ENCODE peak calls at places on chromosomes 5 and 9, in ten cellular contexts. Z, M, S, H, K, N, X, Y, Q and D are unnamed samples.
A peak's percentile ranks its signal among the peaks of the same experiment; 100 is the strongest.

GRCh38 chr5:180423598-180423997 is 70.5 kb upstream of the GFPT2 start:
- DNase-seq in Q (no peak), K (no peak), M (no peak), S (no peak), Y (no peak), Z (no peak), X (no peak), H (no peak), N (no peak), D (no peak)

GRCh38 chr5:15611008-15611407 is 111.0 kb downstream of the FBXL7 start:
- DNase-seq in M (no peak), Z (no peak), Q (no peak), S (no peak), Y (no peak), X (no peak), N (no peak), H (no peak), K (no peak), D (no peak)

GRCh38 chr9:17330097-17330496 is 195.3 kb downstream of the CNTLN start:
- DNase-seq in H (no peak), M (no peak), Q (no peak), N (no peak), Z (no peak), K (no peak), X (no peak), Y (no peak), S (no peak), D (no peak)

GRCh38 chr5:181235323-181235688 is 8.4 kb downstream of the RACK1 start:
- DNase-seq in Y (no peak), K (no peak), N (no peak), H (no peak), M (no peak), Q (no peak), X (no peak), S (no peak), Z (no peak), D (no peak)

GRCh38 chr9:135602789-135603481 is 36.4 kb downstream of the GLT6D1 start:
- DNase-seq in Y (peak; percentile 45), X (peak; percentile 39), H (no peak), N (peak; percentile 55), S (peak; percentile 40), Z (peak; percentile 73), K (peak; percentile 32), M (peak; percentile 67), Q (no peak), D (peak; percentile 78)

GRCh38 chr9:137486141-137486490 is 27.0 kb upstream of the NSMF start:
- DNase-seq in X (no peak), Z (no peak), H (no peak), Y (no peak), S (no peak), M (no peak), Q (no peak), N (no peak), K (no peak), D (no peak)

GRCh38 chr5:177612215-177612673 is 12.3 kb downstream of the B4GALT7 start:
- DNase-seq in N (peak; percentile 69), H (no peak), M (no peak), X (no peak), Y (no peak), Z (no peak), K (no peak), S (no peak), Q (no peak), D (no peak)

GRCh38 chr5:163309850-163310365 is 127.5 kb upstream of the CCNG1 start:
- DNase-seq in Q (no peak), X (no peak), Z (no peak), H (no peak), K (no peak), S (no peak), N (no peak), Y (no peak), M (no peak), D (no peak)

GRCh38 chr9:127182901-127183746 is 60.7 kb upstream of the ANGPTL2 start:
- DNase-seq in N (peak; percentile 71), H (no peak), Q (no peak), S (no peak), Z (no peak), X (no peak), K (no peak), M (peak; percentile 32), Y (peak; percentile 75), D (no peak)

GRCh38 chr5:65828507-65828906 is 97.9 kb upstream of the ERBIN start:
- DNase-seq in K (no peak), Y (peak; percentile 22), S (no peak), N (no peak), Z (no peak), X (no peak), Q (no peak), H (no peak), M (no peak), D (no peak)

GRCh38 chr5:60287174-60287771 is 393.7 kb upstream of the PDE4D start:
- DNase-seq in M (peak; percentile 56), Y (peak; percentile 85), Z (peak; percentile 17), Q (no peak), S (no peak), K (no peak), H (no peak), N (no peak), X (peak; percentile 18), D (no peak)
- TF ChIP-seq CTCF in M (peak; percentile 48), Y (peak; percentile 94), Z (peak; percentile 47), Q (peak; percentile 55), S (no peak), K (peak; percentile 92), H (peak; percentile 29), N (no peak), X (peak; percentile 60), D (peak; percentile 43)

GRCh38 chr5:80712914-80713313 is 58.1 kb upstream of the DHFR start:
- DNase-seq in H (no peak), K (no peak), Y (no peak), Q (no peak), Z (no peak), N (no peak), M (no peak), S (no peak), X (no peak), D (no peak)

GRCh38 chr5:80711216-80711615 is 56.4 kb upstream of the DHFR start:
- DNase-seq in K (no peak), S (no peak), Z (no peak), X (no peak), Q (no peak), H (no peak), Y (no peak), N (no peak), M (no peak), D (no peak)

GRCh38 chr5:80714570-80715298 is 60.0 kb upstream of the DHFR start:
- DNase-seq in N (no peak), K (no peak), Q (no peak), H (no peak), S (no peak), M (no peak), Z (no peak), Y (no peak), X (no peak), D (no peak)

GRCh38 chr5:80713640-80714039 is 58.9 kb upstream of the DHFR start:
- DNase-seq in M (no peak), Y (no peak), Z (no peak), N (no peak), Q (no peak), X (no peak), H (no peak), K (no peak), S (no peak), D (no peak)

GRCh38 chr5:80711938-80712337 is 57.2 kb upstream of the DHFR start:
- DNase-seq in H (no peak), S (no peak), Q (no peak), Z (no peak), Y (peak; percentile 59), K (no peak), M (no peak), X (peak; percentile 31), N (no peak), D (peak; percentile 35)
- TF ChIP-seq CTCF in H (peak; percentile 23), S (no peak), Q (peak; percentile 68), Z (peak; percentile 64), Y (peak; percentile 77), K (peak; percentile 47), M (peak; percentile 35), X (peak; percentile 55), N (no peak), D (peak; percentile 51)

GRCh38 chr5:1208743-1209551 is 7.6 kb downstream of the SLC6A19 start:
- DNase-seq in N (no peak), S (no peak), H (no peak), M (peak; percentile 57), K (no peak), Y (peak; percentile 28), Z (peak; percentile 60), X (peak; percentile 59), Q (no peak), D (no peak)
- TF ChIP-seq CTCF in N (no peak), S (no peak), H (no peak), M (peak; percentile 36), K (peak; percentile 38), Y (peak; percentile 59), Z (peak; percentile 36), X (peak; percentile 63), Q (peak; percentile 50), D (peak; percentile 16)

GRCh38 chr9:97502984-97503861 is 1.8 kb downstream of the TMOD1 start:
- DNase-seq in S (no peak), Q (no peak), Y (no peak), X (no peak), H (peak; percentile 21), M (no peak), K (peak; percentile 30), N (no peak), Z (peak; percentile 50), D (no peak)
- TF ChIP-seq CTCF in S (no peak), Q (no peak), Y (peak; percentile 13), X (no peak), H (no peak), M (no peak), K (no peak), N (no peak), Z (peak; percentile 53), D (no peak)

DNA sequence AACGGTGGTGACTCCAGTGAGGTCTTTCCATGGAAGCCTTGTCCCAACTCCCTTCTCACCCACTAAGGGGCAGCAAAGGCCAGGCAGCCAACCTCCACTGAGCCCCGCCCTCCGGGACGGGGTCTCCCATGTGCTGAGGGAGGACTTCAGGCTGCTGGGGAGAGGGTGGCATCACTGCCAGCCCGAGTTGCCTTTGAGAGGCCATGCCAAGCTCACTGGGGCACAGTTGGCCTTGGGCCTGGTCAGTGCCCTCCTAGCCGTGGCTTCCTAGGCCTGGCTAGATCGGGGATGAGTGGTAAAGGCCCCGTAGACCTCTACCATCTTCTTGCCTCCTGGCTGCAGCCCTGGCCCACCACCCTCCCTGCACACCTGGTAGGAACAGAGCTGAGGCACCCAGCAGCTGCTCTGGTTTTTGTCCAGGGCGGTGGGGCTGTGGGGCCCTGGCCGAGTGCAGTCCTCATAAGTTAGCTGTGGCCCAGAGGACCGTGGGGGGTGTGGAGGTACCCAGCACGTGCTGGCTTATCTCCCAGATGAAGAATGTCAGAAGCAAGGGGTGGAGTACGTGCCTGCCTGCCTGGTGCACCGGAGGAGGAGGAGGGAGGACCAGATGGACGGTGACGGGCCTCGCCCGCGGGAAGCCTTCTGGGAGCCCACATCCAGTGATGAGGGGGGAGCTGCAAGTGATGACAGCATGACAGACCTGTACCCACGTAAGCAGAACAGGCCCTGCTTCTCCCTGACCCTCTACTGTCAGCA is 3.2 kb downstream of the SURF2 start:
- DNase-seq in H (no peak), X (no peak), K (no peak), S (no peak), Y (no peak), M (no peak), Z (no peak), N (no peak), Q (no peak), D (no peak)
- TF ChIP-seq CTCF in H (peak; percentile 14), X (peak; percentile 2), K (peak; percentile 17), S (no peak), Y (peak; percentile 48), M (peak; percentile 34), Z (peak; percentile 9), N (no peak), Q (peak; percentile 23), D (peak; percentile 12)

GRCh38 chr9:93276973-93277372 is 93.0 kb downstream of the WNK2 start:
- DNase-seq in H (no peak), Y (no peak), S (no peak), Q (no peak), X (no peak), K (no peak), N (no peak), Z (no peak), M (peak; percentile 54), D (no peak)
- TF ChIP-seq CTCF in H (no peak), Y (no peak), S (no peak), Q (no peak), X (no peak), K (peak; percentile 14), N (no peak), Z (no peak), M (peak; percentile 57), D (no peak)